ENCODE peak calls at places on chromosomes 11 and 22, in seven cellular contexts. X is skeletal muscle cell; M is HS-5; L is stimulated activated CD8-positive, alpha-beta memory T cell treated with anti-CD3 and anti-CD28 coated beads, Interleukin-2, amount 100 ng/mL, for 48 hours; A is upper lobe of right lung; J is T follicular helper cell; G is left cardiac atrium. O is an unnamed sample.

GRCh38 chr11:33696411-33696810 is 4.2 kb downstream of the C11orf91 start:
- DNase-seq in X (no peak), M (no peak), J (no peak), L (no peak), G (no peak), A (no peak), O (no peak)

GRCh38 chr11:45038923-45039322 is 88.2 kb upstream of the TP53I11 start:
- DNase-seq in J (no peak), L (no peak), G (no peak), X (no peak), M (no peak), A (no peak), O (no peak)

GRCh38 chr11:1219446-1219835 is 3.4 kb upstream of the MUC5B start:
- DNase-seq in L (no peak), X (no peak), G (peak), J (no peak), M (no peak), A (peak), O (peak)

GRCh38 chr11:88604255-88604654 is 266.7 kb upstream of the CTSC start:
- DNase-seq in G (no peak), J (no peak), M (peak), A (no peak), L (no peak), X (peak), O (no peak)

GRCh38 chr22:21876486-21877176 is 9.2 kb upstream of the MAPK1 start:
- DNase-seq in J (no peak), A (no peak), X (peak), M (peak), L (peak), G (no peak), O (no peak)

GRCh38 chr11:91625495-91625894 is 599.1 kb upstream of the FAT3 start:
- DNase-seq in X (no peak), G (no peak), A (no peak), L (no peak), J (no peak), M (no peak), O (no peak)

GRCh38 chr11:11856638-11857037 is 14.9 kb downstream of the USP47 start:
- DNase-seq in M (no peak), X (no peak), L (no peak), A (no peak), J (no peak), G (no peak), O (no peak)

GRCh38 chr22:42655693-42656092 is 6.5 kb upstream of the CYB5R3 start:
- DNase-seq in L (no peak), J (no peak), G (no peak), M (no peak), X (no peak), A (no peak), O (no peak)

GRCh38 chr22:22745225-22746060 is 101.0 kb downstream of the GGTLC2 start:
- DNase-seq in L (no peak), G (no peak), X (no peak), A (no peak), J (no peak), M (no peak), O (no peak)

GRCh38 chr11:71327156-71328085 is 75.0 kb upstream of the SHANK2 start:
- DNase-seq in L (no peak), A (peak), J (no peak), G (no peak), X (no peak), M (no peak), O (peak)

GRCh38 chr11:134150195-134150903 is 73.4 kb downstream of the NCAPD3 start:
- DNase-seq in L (no peak), M (no peak), J (no peak), G (no peak), X (no peak), A (no peak), O (peak)

GRCh38 chr22:46626356-46626755 is 6.2 kb downstream of the GRAMD4 start:
- DNase-seq in X (no peak), L (no peak), J (no peak), G (no peak), A (no peak), M (no peak), O (no peak)

GRCh38 chr11:116736763-116737162 is 36.0 kb downstream of the BUD13 start:
- DNase-seq in L (no peak), J (no peak), G (no peak), X (no peak), M (no peak), A (no peak), O (no peak)

GRCh38 chr11:88819616-88820015 is 246.2 kb downstream of the GRM5 start:
- DNase-seq in X (no peak), M (no peak), A (no peak), L (no peak), J (no peak), G (no peak), O (no peak)

GRCh38 chr11:69554849-69555248 is 73.4 kb downstream of the LINC01488 start:
- DNase-seq in X (no peak), M (no peak), L (no peak), A (peak), J (no peak), G (no peak), O (peak)

GRCh38 chr22:36332623-36333331 is 55.0 kb downstream of the MYH9 start:
- DNase-seq in J (peak), G (no peak), M (peak), A (no peak), L (no peak), X (peak), O (no peak)